ENCODE peak calls at places on chromosomes 5 and 9, in four cellular contexts. One of them, this sample, is unnamed.
A peak's percentile ranks its signal among the peaks of the same experiment; 100 is the strongest.

GRCh38 chr5:119355244-119355635 is 579 bp upstream of the TNFAIP8 start:
- DNase-seq in CD8-positive, alpha-beta memory T cell: no peak
- DNase-seq in psoas muscle: no peak
- DNase-seq in foreskin keratinocyte: peak; percentile 73
- DNase-seq in this sample: peak; percentile 65

GRCh38 chr5:175654346-175654745 is 3.5 kb upstream of the HRH2 start:
- DNase-seq in psoas muscle: no peak
- DNase-seq in foreskin keratinocyte: no peak
- DNase-seq in CD8-positive, alpha-beta memory T cell: no peak
- DNase-seq in this sample: no peak

GRCh38 chr5:146467729-146468128 is 20.6 kb downstream of the TCERG1 start:
- DNase-seq in psoas muscle: no peak
- DNase-seq in foreskin keratinocyte: no peak
- DNase-seq in CD8-positive, alpha-beta memory T cell: no peak
- DNase-seq in this sample: no peak

GRCh38 chr9:13378171-13378570 is 98.7 kb upstream of the MPDZ start:
- DNase-seq in CD8-positive, alpha-beta memory T cell: no peak
- DNase-seq in psoas muscle: no peak
- DNase-seq in foreskin keratinocyte: no peak
- DNase-seq in this sample: no peak

GRCh38 chr5:56516936-56517521 is 283.9 kb upstream of the ANKRD55 start:
- DNase-seq in CD8-positive, alpha-beta memory T cell: no peak
- DNase-seq in psoas muscle: no peak
- DNase-seq in foreskin keratinocyte: peak; percentile 40
- DNase-seq in this sample: peak; percentile 19

GRCh38 chr9:37953775-37954437 is 50.0 kb upstream of the SLC25A51 start:
- DNase-seq in psoas muscle: no peak
- DNase-seq in CD8-positive, alpha-beta memory T cell: no peak
- DNase-seq in foreskin keratinocyte: peak; percentile 96
- DNase-seq in this sample: peak; percentile 48

GRCh38 chr9:18386091-18386490 is 87.9 kb upstream of the ADAMTSL1 start:
- DNase-seq in psoas muscle: no peak
- DNase-seq in CD8-positive, alpha-beta memory T cell: no peak
- DNase-seq in foreskin keratinocyte: no peak
- DNase-seq in this sample: no peak

GRCh38 chr9:93648181-93648580 is 71.8 kb downstream of the PHF2 start:
- DNase-seq in CD8-positive, alpha-beta memory T cell: no peak
- DNase-seq in psoas muscle: peak; percentile 8
- DNase-seq in foreskin keratinocyte: no peak
- DNase-seq in this sample: no peak

GRCh38 chr9:19085295-19085694 is 17.4 kb downstream of the HAUS6 start:
- DNase-seq in foreskin keratinocyte: no peak
- DNase-seq in CD8-positive, alpha-beta memory T cell: peak; percentile 48
- DNase-seq in psoas muscle: no peak
- DNase-seq in this sample: peak; percentile 57

GRCh38 chr5:39249560-39250274 is 30.4 kb upstream of the FYB1 start:
- DNase-seq in foreskin keratinocyte: peak; percentile 23
- DNase-seq in CD8-positive, alpha-beta memory T cell: no peak
- DNase-seq in psoas muscle: no peak
- DNase-seq in this sample: no peak

GRCh38 chr5:128842241-128842640 is 123.0 kb upstream of the SLC27A6 start:
- DNase-seq in foreskin keratinocyte: no peak
- DNase-seq in CD8-positive, alpha-beta memory T cell: no peak
- DNase-seq in psoas muscle: no peak
- DNase-seq in this sample: no peak

GRCh38 chr5:58844395-58844794 is 261.5 kb downstream of the RAB3C start:
- DNase-seq in psoas muscle: no peak
- DNase-seq in foreskin keratinocyte: no peak
- DNase-seq in CD8-positive, alpha-beta memory T cell: no peak
- DNase-seq in this sample: no peak

GRCh38 chr5:73969195-73970059 is 343.4 kb downstream of the ARHGEF28 start:
- DNase-seq in foreskin keratinocyte: no peak
- DNase-seq in CD8-positive, alpha-beta memory T cell: no peak
- DNase-seq in psoas muscle: no peak
- DNase-seq in this sample: no peak

GRCh38 chr5:40486437-40487270 is 193.1 kb upstream of the PTGER4 start:
- DNase-seq in CD8-positive, alpha-beta memory T cell: peak; percentile 68
- DNase-seq in psoas muscle: no peak
- DNase-seq in foreskin keratinocyte: peak; percentile 74
- DNase-seq in this sample: peak; percentile 67

GRCh38 chr5:106307265-106307664 is 1363.5 kb downstream of the EFNA5 start:
- DNase-seq in foreskin keratinocyte: no peak
- DNase-seq in psoas muscle: no peak
- DNase-seq in CD8-positive, alpha-beta memory T cell: no peak
- DNase-seq in this sample: no peak

GRCh38 chr5:154628685-154629084 is 126.5 kb upstream of the LARP1 start:
- DNase-seq in psoas muscle: no peak
- DNase-seq in CD8-positive, alpha-beta memory T cell: no peak
- DNase-seq in foreskin keratinocyte: no peak
- DNase-seq in this sample: no peak

GRCh38 chr9:69149321-69149807 is 24.7 kb upstream of the TJP2 start:
- DNase-seq in foreskin keratinocyte: no peak
- DNase-seq in psoas muscle: no peak
- DNase-seq in CD8-positive, alpha-beta memory T cell: no peak
- DNase-seq in this sample: no peak

GRCh38 chr5:181221105-181221791 is 1.8 kb upstream of the TRIM41 start:
- DNase-seq in foreskin keratinocyte: no peak
- DNase-seq in psoas muscle: no peak
- DNase-seq in CD8-positive, alpha-beta memory T cell: peak; percentile 85
- DNase-seq in this sample: peak; percentile 46

GRCh38 chr9:18748106-18748719 is 274.3 kb downstream of the ADAMTSL1 start:
- DNase-seq in psoas muscle: no peak
- DNase-seq in foreskin keratinocyte: no peak
- DNase-seq in CD8-positive, alpha-beta memory T cell: no peak
- DNase-seq in this sample: no peak

GRCh38 chr5:5344606-5345005 is 77.9 kb upstream of the ICE1 start:
- DNase-seq in CD8-positive, alpha-beta memory T cell: no peak
- DNase-seq in psoas muscle: no peak
- DNase-seq in foreskin keratinocyte: no peak
- DNase-seq in this sample: no peak

GRCh38 chr5:83281658-83282057 is 189.9 kb upstream of the VCAN start:
- DNase-seq in foreskin keratinocyte: peak; percentile 67
- DNase-seq in CD8-positive, alpha-beta memory T cell: no peak
- DNase-seq in psoas muscle: no peak
- DNase-seq in this sample: no peak

GRCh38 chr9:13862562-13862961 is 451.4 kb downstream of the NFIB start:
- DNase-seq in foreskin keratinocyte: no peak
- DNase-seq in CD8-positive, alpha-beta memory T cell: no peak
- DNase-seq in psoas muscle: no peak
- DNase-seq in this sample: no peak

GRCh38 chr9:137176302-137177182 is 4.7 kb upstream of the TMEM210 start:
- DNase-seq in psoas muscle: no peak
- DNase-seq in foreskin keratinocyte: no peak
- DNase-seq in CD8-positive, alpha-beta memory T cell: no peak
- DNase-seq in this sample: peak; percentile 40

GRCh38 chr9:100070642-100071041 is 28.2 kb downstream of the ERP44 start:
- DNase-seq in CD8-positive, alpha-beta memory T cell: no peak
- DNase-seq in foreskin keratinocyte: no peak
- DNase-seq in psoas muscle: no peak
- DNase-seq in this sample: no peak

GRCh38 chr5:62578540-62578939 is at the start of gene LRRC70:
- DNase-seq in psoas muscle: no peak
- DNase-seq in foreskin keratinocyte: no peak
- DNase-seq in CD8-positive, alpha-beta memory T cell: peak; percentile 81
- DNase-seq in this sample: peak; percentile 89

GRCh38 chr9:94812343-94812742 is 85.8 kb downstream of the AOPEP start:
- DNase-seq in psoas muscle: no peak
- DNase-seq in foreskin keratinocyte: peak; percentile 77
- DNase-seq in CD8-positive, alpha-beta memory T cell: no peak
- DNase-seq in this sample: no peak

GRCh38 chr5:138282918-138283742 is 8.7 kb upstream of the GFRA3 start:
- DNase-seq in foreskin keratinocyte: peak; percentile 51
- DNase-seq in CD8-positive, alpha-beta memory T cell: no peak
- DNase-seq in psoas muscle: no peak
- DNase-seq in this sample: peak; percentile 36

GRCh38 chr5:90144625-90145327 is 264.8 kb downstream of the CETN3 start:
- DNase-seq in CD8-positive, alpha-beta memory T cell: no peak
- DNase-seq in foreskin keratinocyte: peak; percentile 31
- DNase-seq in psoas muscle: no peak
- DNase-seq in this sample: no peak

GRCh38 chr5:137619191-137619870 is 116.6 kb downstream of the KLHL3 start:
- DNase-seq in psoas muscle: peak; percentile 75
- DNase-seq in foreskin keratinocyte: peak; percentile 60
- DNase-seq in CD8-positive, alpha-beta memory T cell: no peak
- DNase-seq in this sample: no peak

GRCh38 chr5:137186759-137187461 is 312.2 kb downstream of the SPOCK1 start:
- DNase-seq in psoas muscle: peak; percentile 60
- DNase-seq in foreskin keratinocyte: peak; percentile 55
- DNase-seq in CD8-positive, alpha-beta memory T cell: no peak
- DNase-seq in this sample: no peak

GRCh38 chr5:176850371-176851245 is 40.2 kb downstream of the UNC5A start:
- DNase-seq in psoas muscle: no peak
- DNase-seq in foreskin keratinocyte: no peak
- DNase-seq in CD8-positive, alpha-beta memory T cell: no peak
- DNase-seq in this sample: no peak

GRCh38 chr9:135707449-135708138 is 5.6 kb downstream of the KCNT1 start:
- DNase-seq in foreskin keratinocyte: no peak
- DNase-seq in psoas muscle: no peak
- DNase-seq in CD8-positive, alpha-beta memory T cell: no peak
- DNase-seq in this sample: no peak

GRCh38 chr5:132754947-132755346 is 7.7 kb downstream of the CCNI2 start:
- DNase-seq in foreskin keratinocyte: no peak
- DNase-seq in psoas muscle: no peak
- DNase-seq in CD8-positive, alpha-beta memory T cell: no peak
- DNase-seq in this sample: no peak

GRCh38 chr9:104758974-104759373 is 5.0 kb upstream of the NIPSNAP3B start:
- DNase-seq in psoas muscle: no peak
- DNase-seq in foreskin keratinocyte: no peak
- DNase-seq in CD8-positive, alpha-beta memory T cell: no peak
- DNase-seq in this sample: no peak

GRCh38 chr5:176394881-176395675 is 6.5 kb downstream of the HIGD2A start:
- DNase-seq in foreskin keratinocyte: no peak
- DNase-seq in psoas muscle: no peak
- DNase-seq in CD8-positive, alpha-beta memory T cell: no peak
- DNase-seq in this sample: no peak

GRCh38 chr5:79030663-79031480 is 38.6 kb downstream of the DMGDH start:
- DNase-seq in CD8-positive, alpha-beta memory T cell: no peak
- DNase-seq in foreskin keratinocyte: no peak
- DNase-seq in psoas muscle: no peak
- DNase-seq in this sample: no peak

GRCh38 chr9:115378758-115379157 is 260.8 kb upstream of the TNC start:
- DNase-seq in CD8-positive, alpha-beta memory T cell: no peak
- DNase-seq in psoas muscle: no peak
- DNase-seq in foreskin keratinocyte: no peak
- DNase-seq in this sample: no peak

GRCh38 chr5:109479260-109479860 is 69.6 kb upstream of the PJA2 start:
- DNase-seq in foreskin keratinocyte: peak; percentile 21
- DNase-seq in psoas muscle: no peak
- DNase-seq in CD8-positive, alpha-beta memory T cell: no peak
- DNase-seq in this sample: peak; percentile 16

GRCh38 chr9:120186276-120186675 is 393.7 kb downstream of the CDK5RAP2 start:
- DNase-seq in CD8-positive, alpha-beta memory T cell: no peak
- DNase-seq in psoas muscle: no peak
- DNase-seq in foreskin keratinocyte: no peak
- DNase-seq in this sample: no peak

GRCh38 chr5:102772273-102772672 is 17.2 kb downstream of the PAM start:
- DNase-seq in foreskin keratinocyte: no peak
- DNase-seq in CD8-positive, alpha-beta memory T cell: no peak
- DNase-seq in psoas muscle: no peak
- DNase-seq in this sample: no peak

DNA sequence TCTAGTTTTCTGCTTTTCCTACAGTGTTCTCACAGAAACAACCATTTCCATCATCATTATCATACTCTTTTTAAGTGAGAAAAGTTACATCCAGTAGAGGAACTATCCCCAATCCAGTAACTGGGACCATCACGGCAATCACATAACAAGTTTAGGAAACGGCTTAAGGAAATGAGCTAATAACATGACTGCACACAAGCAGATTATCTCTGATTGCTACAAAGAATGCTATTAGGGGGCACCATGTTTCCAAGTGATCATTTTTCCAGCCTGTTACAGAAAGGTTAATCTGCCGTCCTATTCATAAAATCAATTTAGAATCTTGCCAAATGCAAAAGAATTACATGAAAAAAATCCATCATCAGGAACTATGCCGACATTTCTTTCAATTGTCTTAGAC is 94.6 kb downstream of the EFNA5 start:
- DNase-seq in foreskin keratinocyte: no peak
- DNase-seq in psoas muscle: no peak
- DNase-seq in CD8-positive, alpha-beta memory T cell: no peak
- DNase-seq in this sample: no peak
- H3K27ac ChIP-seq in foreskin keratinocyte: peak overlapping the region; percentile 51
- H3K27ac ChIP-seq in psoas muscle: no peak overlapping the region
- H3K27ac ChIP-seq in CD8-positive, alpha-beta memory T cell: no peak overlapping the region
- H3K27ac ChIP-seq in this sample: no peak overlapping the region

DNA sequence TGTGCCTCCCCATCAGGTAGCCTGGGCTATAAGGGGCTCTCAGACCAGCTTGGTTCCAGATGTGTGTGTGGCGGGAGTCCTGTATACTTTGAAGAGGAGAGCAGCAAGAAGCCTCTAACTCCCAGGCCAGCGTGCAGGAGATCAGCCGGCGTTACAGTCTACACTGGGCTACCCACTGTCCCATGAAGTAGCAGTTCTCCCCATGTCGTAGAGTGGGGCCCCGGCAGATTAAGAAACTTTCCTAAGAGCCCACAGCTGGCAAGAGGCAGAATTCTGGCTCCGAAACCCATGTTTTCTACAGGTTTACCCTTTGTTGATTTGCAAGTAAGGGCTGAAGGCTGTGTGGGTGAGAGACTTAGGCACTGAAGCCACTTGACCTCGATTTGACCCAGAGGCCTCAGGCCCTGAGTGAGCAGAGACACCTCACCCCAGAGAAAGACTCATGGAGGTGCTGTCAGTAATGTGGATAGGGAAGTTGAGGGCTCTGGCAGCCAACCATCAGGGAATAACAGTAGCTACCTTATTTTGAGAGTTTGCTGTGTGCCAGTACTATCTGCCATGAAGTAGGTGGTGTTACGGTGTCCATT is 906 bp upstream of the B4GALT1 start:
- DNase-seq in psoas muscle: no peak
- DNase-seq in foreskin keratinocyte: no peak
- DNase-seq in CD8-positive, alpha-beta memory T cell: no peak
- DNase-seq in this sample: no peak
- H3K4me1 ChIP-seq in psoas muscle: peaks cover 28% of the 10 kb centered on the region
- H3K4me1 ChIP-seq in foreskin keratinocyte: peaks cover 19% of the 10 kb centered on the region
- H3K4me1 ChIP-seq in CD8-positive, alpha-beta memory T cell: peaks cover 35% of the 10 kb centered on the region
- H3K4me1 ChIP-seq in this sample: peaks cover 43% of the 10 kb centered on the region

GRCh38 chr5:55316289-55316688 is 8.5 kb downstream of the MTREX start:
- DNase-seq in CD8-positive, alpha-beta memory T cell: no peak
- DNase-seq in foreskin keratinocyte: no peak
- DNase-seq in psoas muscle: no peak
- DNase-seq in this sample: no peak
- H3K27ac ChIP-seq in CD8-positive, alpha-beta memory T cell: no peak overlapping the region
- H3K27ac ChIP-seq in foreskin keratinocyte: no peak overlapping the region
- H3K27ac ChIP-seq in psoas muscle: no peak overlapping the region
- H3K27ac ChIP-seq in this sample: no peak overlapping the region

DNA sequence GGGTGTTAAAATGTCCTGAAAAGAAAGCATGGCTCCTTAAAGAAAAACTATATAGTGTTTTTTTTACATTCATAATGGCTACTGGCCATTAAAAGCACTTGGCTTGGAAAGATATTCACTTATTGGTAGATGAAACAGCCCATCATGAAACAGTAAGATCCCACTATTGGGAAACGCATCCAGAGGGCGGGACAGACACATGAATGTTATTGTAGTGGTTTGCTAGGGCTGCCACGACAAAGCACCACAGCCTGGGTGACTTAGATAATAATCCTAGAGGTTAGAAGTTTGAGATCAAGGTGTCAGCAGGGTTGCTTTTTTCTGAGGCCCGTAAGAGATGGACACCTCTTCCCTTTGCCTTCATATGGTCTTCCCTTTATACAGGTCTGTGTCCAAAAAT is 139.4 kb upstream of the ANKH start:
- DNase-seq in CD8-positive, alpha-beta memory T cell: no peak
- DNase-seq in psoas muscle: no peak
- DNase-seq in foreskin keratinocyte: no peak
- DNase-seq in this sample: no peak
- H3K4me1 ChIP-seq in CD8-positive, alpha-beta memory T cell: no peaks in the 10 kb centered on the region
- H3K4me1 ChIP-seq in psoas muscle: peaks cover 11% of the 10 kb centered on the region
- H3K4me1 ChIP-seq in foreskin keratinocyte: peaks cover 11% of the 10 kb centered on the region
- H3K4me1 ChIP-seq in this sample: no peaks in the 10 kb centered on the region